ENCODE peak calls at places on chromosomes 3 and 15, in five cellular contexts. Z is fibroblast of lung, Y is upper lobe of right lung, E is tibial artery, U is heart left ventricle. M is an unnamed sample. For H3K36me3, the result is how much of the 10 kb centered on the place peaks cover.

GRCh38 chr3:159191454-159191853 is 389.6 kb downstream of the MFSD1 start:
- DNase-seq in Z (no peak), Y (no peak), E (no peak), U (no peak), M (no peak)

GRCh38 chr3:55165278-55165677 is 237.4 kb upstream of the LRTM1 start:
- DNase-seq in Z (peak), Y (no peak), E (no peak), U (no peak), M (no peak)

GRCh38 chr3:191254098-191254873 is 55.2 kb downstream of the OSTN start:
- DNase-seq in Z (peak), Y (no peak), E (no peak), U (no peak), M (no peak)

GRCh38 chr3:112900088-112900487 is 53.4 kb upstream of the CD200R1L start:
- DNase-seq in Z (peak), Y (no peak), E (no peak), U (no peak), M (no peak)

GRCh38 chr3:171753665-171754408 is 56.4 kb downstream of the PLD1 start:
- DNase-seq in Z (peak), Y (no peak), E (no peak), U (no peak), M (no peak)

GRCh38 chr15:76973362-76973743 is 21.6 kb upstream of the PSTPIP1 start:
- DNase-seq in Z (peak), Y (no peak), E (no peak), U (peak), M (no peak)

GRCh38 chr15:51883436-51883835 is 54.0 kb downstream of the TMOD3 start:
- DNase-seq in Z (peak), Y (no peak), E (no peak), U (no peak), M (no peak)

GRCh38 chr3:185225523-185225922 is 28.3 kb downstream of the EHHADH start:
- DNase-seq in Z (peak), Y (no peak), E (no peak), U (no peak), M (no peak)

GRCh38 chr3:113758389-113759029 is 11.7 kb downstream of the ATP6V1A start:
- DNase-seq in Z (no peak), Y (no peak), E (no peak), U (no peak), M (no peak)

GRCh38 chr15:79314811-79315210 is 3.9 kb downstream of the TMED3 start:
- DNase-seq in Z (no peak), Y (peak), E (no peak), U (no peak), M (no peak)
- H3K36me3 ChIP-seq in Z (under half), Y (under half), E (under half), U (under half), M (under half)

GRCh38 chr3:64164309-64164708 is 61.0 kb downstream of the PRICKLE2 start:
- DNase-seq in Z (no peak), Y (no peak), E (no peak), U (no peak), M (no peak)

GRCh38 chr3:64160000-64160690 is 65.1 kb downstream of the PRICKLE2 start:
- DNase-seq in Z (no peak), Y (no peak), E (no peak), U (no peak), M (no peak)

GRCh38 chr3:64163019-64163754 is 62.1 kb downstream of the PRICKLE2 start:
- DNase-seq in Z (no peak), Y (no peak), E (no peak), U (no peak), M (no peak)

GRCh38 chr3:64163755-64164148 is 61.5 kb downstream of the PRICKLE2 start:
- DNase-seq in Z (peak), Y (no peak), E (no peak), U (no peak), M (no peak)

DNA sequence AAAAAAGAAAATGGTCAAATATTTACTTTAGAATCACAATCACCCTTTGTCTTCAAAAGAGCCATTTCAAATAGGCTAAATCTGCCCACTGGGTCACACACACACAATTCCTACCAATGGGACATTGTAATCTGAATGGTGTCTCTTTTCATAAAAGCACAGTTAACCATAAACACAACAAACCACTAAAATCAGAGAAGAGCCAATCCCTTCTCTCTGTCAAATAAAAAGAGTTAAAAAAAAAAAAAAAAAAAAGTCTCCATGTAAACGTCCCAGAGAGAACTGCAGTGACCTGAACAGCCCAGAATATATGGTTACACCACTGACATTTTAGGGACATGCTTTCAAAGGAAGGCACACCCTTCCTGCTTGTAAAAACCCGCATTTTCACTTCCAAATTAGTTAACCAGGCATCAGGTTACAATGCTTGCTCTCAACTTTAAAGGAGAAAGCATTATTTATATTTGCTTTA is 63.7 kb downstream of the PRICKLE2 start:
- DNase-seq in Z (peak), Y (no peak), E (no peak), U (no peak), M (no peak)
- H3K27ac ChIP-seq in Z (no peak), Y (peak), E (peak), U (peak), M (no peak)

DNA sequence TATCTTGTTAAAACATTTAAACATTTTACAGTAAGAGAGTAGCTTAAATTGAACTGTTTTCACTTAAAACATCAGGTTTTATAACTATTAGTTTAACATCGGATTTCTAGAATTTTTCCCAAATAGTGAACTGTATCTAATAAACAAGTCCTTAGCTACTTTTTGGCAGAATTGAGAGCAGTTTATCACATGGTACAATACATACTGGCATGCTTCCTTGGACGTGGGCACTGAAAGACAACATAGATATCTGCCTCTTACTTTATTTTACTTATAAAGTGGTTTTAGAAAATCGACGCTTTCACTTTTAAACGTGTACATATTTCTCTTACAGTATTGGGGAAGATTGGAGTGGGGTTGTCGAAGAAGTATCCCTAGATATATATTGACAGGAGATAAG is 52.8 kb downstream of the OPA1 start:
- DNase-seq in Z (no peak), Y (no peak), E (no peak), U (no peak), M (no peak)
- H3K36me3 ChIP-seq in Z (under half), Y (half or more), E (half or more), U (under half), M (under half)

DNA sequence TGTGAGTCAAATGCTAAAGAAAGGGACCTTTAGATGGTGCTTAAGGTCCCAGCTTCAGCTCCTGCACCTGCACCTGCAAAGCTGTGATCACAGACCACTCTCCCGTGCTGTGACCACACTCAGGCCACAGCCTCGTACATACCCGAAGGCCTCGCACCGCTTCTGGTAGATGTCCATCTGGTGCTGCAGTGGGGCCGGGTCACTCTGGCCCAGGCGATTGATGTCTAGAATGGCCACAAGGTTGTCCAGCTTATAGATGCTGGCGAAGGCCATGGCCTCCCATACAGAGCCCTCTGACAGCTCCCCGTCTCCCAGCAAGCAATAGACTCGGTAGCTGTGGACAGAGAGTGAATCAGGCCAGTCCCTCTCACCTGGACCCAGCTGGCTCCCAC is 21.0 kb downstream of the TKT start:
- DNase-seq in Z (no peak), Y (no peak), E (no peak), U (peak), M (no peak)
- H3K27ac ChIP-seq in Z (no peak), Y (no peak), E (peak), U (no peak), M (no peak)

DNA sequence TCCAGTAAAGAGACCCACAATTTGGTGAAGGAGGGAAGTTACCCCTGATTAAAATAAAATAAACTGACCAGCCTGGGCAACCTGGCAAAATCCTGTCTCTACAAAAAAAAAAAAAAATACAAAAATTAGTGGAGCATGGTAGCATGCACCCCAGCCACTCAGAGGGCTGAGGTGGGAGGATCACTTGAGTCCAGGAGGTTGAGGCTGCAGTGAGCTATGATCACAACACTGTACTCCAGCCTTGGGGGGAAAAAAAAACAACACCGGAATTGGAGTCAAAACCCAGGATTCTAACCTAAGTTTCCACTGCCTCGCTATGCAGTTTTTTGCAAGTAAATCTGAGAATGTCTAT is 22.5 kb downstream of the DCAF1 start:
- DNase-seq in Z (no peak), Y (no peak), E (no peak), U (no peak), M (no peak)
- H3K36me3 ChIP-seq in Z (under half), Y (half or more), E (under half), U (under half), M (under half)

DNA sequence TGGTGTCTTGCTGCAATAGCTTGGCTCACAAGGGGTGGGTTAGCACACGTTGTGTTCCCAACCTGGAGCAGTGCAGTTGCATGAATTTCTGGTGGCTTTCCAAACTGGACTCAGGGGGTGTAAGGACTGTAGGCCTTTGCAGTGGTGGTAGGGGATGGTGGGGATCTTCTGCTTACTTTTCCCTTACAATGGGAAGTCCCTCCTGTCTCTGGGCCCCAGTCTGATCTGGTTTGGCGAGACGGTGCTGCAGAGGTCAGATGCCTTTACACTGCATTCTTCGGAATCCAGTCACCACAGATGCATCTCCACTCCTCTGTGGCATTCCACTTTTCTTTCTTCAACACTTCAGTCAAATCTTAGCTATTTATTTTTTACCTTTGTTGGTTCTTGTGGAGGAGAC is 132.1 kb downstream of the DOCK3 start:
- DNase-seq in Z (no peak), Y (no peak), E (no peak), U (no peak), M (no peak)
- H3K27ac ChIP-seq in Z (no peak), Y (no peak), E (no peak), U (peak), M (no peak)

GRCh38 chr15:58641660-58642059 is 107.8 kb downstream of the ADAM10 start:
- DNase-seq in Z (no peak), Y (no peak), E (no peak), U (no peak), M (no peak)

GRCh38 chr15:58639992-58640391 is 109.5 kb downstream of the ADAM10 start:
- DNase-seq in Z (no peak), Y (no peak), E (no peak), U (no peak), M (no peak)

GRCh38 chr15:58643996-58644395 is 105.5 kb downstream of the ADAM10 start:
- DNase-seq in Z (no peak), Y (no peak), E (no peak), U (no peak), M (no peak)

DNA sequence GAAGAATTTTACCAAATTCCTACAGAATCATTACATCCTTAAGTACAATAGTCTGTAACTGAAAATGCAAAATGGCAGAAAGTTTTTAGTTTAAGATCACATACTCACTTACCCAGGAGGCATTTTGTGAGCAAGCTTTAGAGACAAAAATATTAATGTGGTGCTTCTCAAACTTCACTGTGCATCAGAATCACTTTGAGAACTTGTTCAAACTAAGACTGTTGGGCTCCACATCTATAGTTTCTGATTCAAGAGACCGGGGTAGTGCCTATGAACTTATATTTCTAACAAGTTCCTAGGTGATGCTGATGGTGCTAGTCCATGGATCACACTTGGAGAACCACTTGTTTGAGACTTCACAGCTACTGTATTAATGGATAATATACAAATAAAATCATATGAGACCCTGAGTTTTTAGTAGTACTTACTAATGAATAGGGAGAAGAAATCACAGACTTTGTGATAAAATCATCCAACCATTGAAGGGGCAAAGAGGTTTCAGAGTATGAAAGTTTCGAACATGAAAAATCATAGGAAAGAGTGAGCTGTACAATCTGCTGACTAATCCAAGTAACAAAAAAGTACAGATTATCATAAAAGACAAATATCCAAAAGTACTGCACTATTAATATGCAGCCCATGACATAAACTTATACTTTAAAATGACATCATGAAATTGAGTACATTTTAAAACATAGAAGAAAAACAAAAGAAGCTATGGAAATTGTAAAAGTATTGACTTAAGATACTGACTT is 110.3 kb downstream of the ADAM10 start:
- DNase-seq in Z (no peak), Y (no peak), E (no peak), U (no peak), M (no peak)
- H3K36me3 ChIP-seq in Z (under half), Y (under half), E (under half), U (under half), M (under half)

GRCh38 chr15:59291214-59291551 is 81.5 kb downstream of the MYO1E start:
- DNase-seq in Z (no peak), Y (no peak), E (no peak), U (no peak), M (no peak)

GRCh38 chr15:59284768-59285368 is 78.2 kb downstream of the LDHAL6B start:
- DNase-seq in Z (no peak), Y (no peak), E (no peak), U (no peak), M (no peak)

GRCh38 chr15:59292393-59292792 is 80.3 kb downstream of the MYO1E start:
- DNase-seq in Z (no peak), Y (no peak), E (no peak), U (no peak), M (no peak)

GRCh38 chr15:59290311-59291213 is 82.1 kb downstream of the MYO1E start:
- DNase-seq in Z (no peak), Y (no peak), E (no peak), U (no peak), M (no peak)

DNA sequence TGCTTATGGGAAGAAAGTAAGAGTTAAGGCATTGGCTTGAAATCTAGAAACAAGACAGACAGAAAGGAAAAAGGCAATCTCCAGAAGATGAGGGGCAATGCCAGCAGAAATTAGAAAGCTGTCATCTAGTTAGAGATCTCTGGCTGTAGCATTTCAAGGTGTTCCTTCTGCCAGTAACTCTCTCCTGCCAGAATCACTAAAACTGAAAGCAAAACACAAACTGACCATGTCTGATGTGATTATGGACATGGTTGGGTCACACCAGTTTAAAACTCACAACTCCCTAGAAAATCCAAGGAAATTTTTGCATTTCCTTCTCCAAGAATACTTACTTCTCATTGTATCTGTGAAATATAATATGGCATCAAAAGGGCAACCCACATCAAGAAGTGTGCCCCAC is 82.9 kb downstream of the LDHAL6B start:
- DNase-seq in Z (no peak), Y (no peak), E (no peak), U (no peak), M (no peak)
- H3K27ac ChIP-seq in Z (no peak), Y (no peak), E (no peak), U (no peak), M (no peak)

M was measured in kidney.